ENCODE peak calls at places on chromosomes 11 and 22, in nine cellular contexts. L is T-helper 1 cell, M is NCI-H1092, T is anterior cingulate cortex, E is AML-193, H is neural crest cell, N is MCF 10A, Z is fibroblast of the aortic adventitia, O is renal cortical epithelial cell. I is an unnamed sample.

GRCh38 chr22:26584010-26584409 is 5.9 kb downstream of the TPST2 start:
- DNase-seq in L (no peak), M (no peak), T (no peak), E (no peak), H (no peak), N (no peak), Z (no peak), O (no peak), I (no peak)

GRCh38 chr11:124943242-124943641 is 7.4 kb upstream of the HEPACAM start:
- DNase-seq in L (no peak), M (no peak), T (no peak), E (no peak), H (no peak), N (no peak), Z (no peak), O (no peak), I (no peak)

GRCh38 chr11:133291672-133292265 is 240.5 kb downstream of the OPCML start:
- DNase-seq in L (no peak), M (no peak), T (no peak), E (no peak), H (no peak), N (no peak), Z (no peak), O (no peak), I (no peak)

GRCh38 chr11:71505001-71505400 is 22.1 kb upstream of the KRTAP5-7 start:
- DNase-seq in L (no peak), M (peak), T (no peak), E (no peak), H (no peak), N (no peak), Z (no peak), O (no peak), I (no peak)

GRCh38 chr11:85313741-85314140 is 313.4 kb downstream of the DLG2 start:
- DNase-seq in L (no peak), M (no peak), T (no peak), E (no peak), H (no peak), N (no peak), Z (no peak), O (no peak), I (no peak)

GRCh38 chr11:33598426-33599069 is 102.1 kb downstream of the C11orf91 start:
- DNase-seq in L (no peak), M (peak), T (no peak), E (no peak), H (no peak), N (no peak), Z (no peak), O (peak), I (no peak)

GRCh38 chr11:19428206-19429001 is 187.7 kb upstream of the E2F8 start:
- DNase-seq in L (no peak), M (no peak), T (no peak), E (no peak), H (no peak), N (peak), Z (no peak), O (peak), I (no peak)

GRCh38 chr11:128516886-128517285 is 70.5 kb downstream of the ETS1 start:
- DNase-seq in L (no peak), M (no peak), T (no peak), E (no peak), H (no peak), N (no peak), Z (no peak), O (no peak), I (no peak)

GRCh38 chr11:69293087-69293486 is 868 bp upstream of the MYEOV start:
- DNase-seq in L (no peak), M (no peak), T (no peak), E (no peak), H (no peak), N (no peak), Z (no peak), O (no peak), I (no peak)

GRCh38 chr11:10514210-10514609 is 26.8 kb downstream of the RNF141 start:
- DNase-seq in L (no peak), M (no peak), T (no peak), E (peak), H (no peak), N (peak), Z (peak), O (peak), I (no peak)

GRCh38 chr11:18578975-18579598 is 9.4 kb downstream of the UEVLD start:
- DNase-seq in L (no peak), M (no peak), T (no peak), E (no peak), H (no peak), N (no peak), Z (no peak), O (peak), I (no peak)

GRCh38 chr11:74147199-74147929 is 23.4 kb downstream of the C2CD3 start:
- DNase-seq in L (no peak), M (no peak), T (no peak), E (no peak), H (no peak), N (no peak), Z (peak), O (peak), I (no peak)

GRCh38 chr11:94183886-94184264 is 55.2 kb downstream of the PANX1 start:
- DNase-seq in L (no peak), M (peak), T (no peak), E (peak), H (peak), N (peak), Z (peak), O (peak), I (peak)

GRCh38 chr11:36431429-36432092 is 78.5 kb downstream of the TRAF6 start:
- DNase-seq in L (no peak), M (no peak), T (no peak), E (no peak), H (no peak), N (peak), Z (peak), O (peak), I (peak)

GRCh38 chr22:45550416-45550815 is 47.7 kb downstream of the FBLN1 start:
- DNase-seq in L (no peak), M (no peak), T (no peak), E (no peak), H (no peak), N (no peak), Z (no peak), O (no peak), I (no peak)

GRCh38 chr11:34732831-34733230 is 111.9 kb downstream of the EHF start:
- DNase-seq in L (no peak), M (peak), T (no peak), E (no peak), H (no peak), N (no peak), Z (no peak), O (no peak), I (no peak)

GRCh38 chr11:1160231-1161101 is 2.7 kb downstream of the MUC5AC start:
- DNase-seq in L (no peak), M (no peak), T (no peak), E (no peak), H (no peak), N (no peak), Z (no peak), O (no peak), I (no peak)

GRCh38 chr11:96200243-96200642 is 142.8 kb downstream of the MAML2 start:
- DNase-seq in L (no peak), M (no peak), T (no peak), E (no peak), H (no peak), N (peak), Z (peak), O (peak), I (no peak)

I was measured in foreskin melanocyte.